ENCODE peak calls at places on chromosomes 2 and 18, in seven cellular contexts. U is activated naive CD4-positive, alpha-beta T cell; X is IMR-90; W is WERI-Rb-1; Q is non-pigmented ciliary epithelial cell; F is H54; Y is NCI-H1694. L is an unnamed sample.

GRCh38 chr18:13271512-13271911 is 53.0 kb downstream of the LDLRAD4 start:
- DNase-seq in U (no peak), X (no peak), W (no peak), Q (no peak), F (no peak), Y (no peak), L (no peak)

GRCh38 chr18:68604256-68604655 is 110.7 kb downstream of the TMX3 start:
- DNase-seq in U (no peak), X (peak), W (no peak), Q (no peak), F (no peak), Y (no peak), L (no peak)

GRCh38 chr18:2406544-2406943 is 164.8 kb downstream of the METTL4 start:
- DNase-seq in U (no peak), X (peak), W (no peak), Q (no peak), F (no peak), Y (no peak), L (no peak)

GRCh38 chr2:20677301-20678176 is 10.6 kb downstream of the GDF7 start:
- DNase-seq in U (no peak), X (no peak), W (no peak), Q (no peak), F (no peak), Y (no peak), L (no peak)

GRCh38 chr2:169637620-169638019 is 53.5 kb downstream of the PPIG start:
- DNase-seq in U (no peak), X (peak), W (no peak), Q (peak), F (no peak), Y (no peak), L (no peak)

GRCh38 chr2:184596819-184597411 is 1.4 kb upstream of the ZNF804A start:
- DNase-seq in U (no peak), X (peak), W (no peak), Q (peak), F (peak), Y (no peak), L (no peak)

GRCh38 chr2:182291296-182291695 is 135.5 kb downstream of the PDE1A start:
- DNase-seq in U (no peak), X (peak), W (no peak), Q (no peak), F (no peak), Y (no peak), L (no peak)

GRCh38 chr2:157441072-157441454 is 2.8 kb downstream of the CYTIP start:
- DNase-seq in U (no peak), X (no peak), W (no peak), Q (no peak), F (no peak), Y (peak), L (no peak)

GRCh38 chr2:38600242-38600891 is 2.4 kb downstream of the HNRNPLL start:
- DNase-seq in U (no peak), X (no peak), W (peak), Q (no peak), F (no peak), Y (no peak), L (peak)

GRCh38 chr2:42492691-42493467 is 903 bp downstream of the KCNG3 start:
- DNase-seq in U (peak), X (no peak), W (peak), Q (no peak), F (no peak), Y (peak), L (peak)